ENCODE peak calls at places on chromosomes 5 and 9, in seven cellular contexts. One of them, this sample, is unnamed.

GRCh38 chr9:107478805-107479204 is 10.8 kb downstream of the KLF4 start:
- DNase-seq in esophagus squamous epithelium: no peak
- DNase-seq in PC-9: no peak
- DNase-seq in GM23338: no peak
- DNase-seq in uterus: no peak
- DNase-seq in breast epithelium: no peak
- DNase-seq in cardiac muscle cell: no peak
- DNase-seq in this sample: no peak

GRCh38 chr9:86794356-86795046 is 152.8 kb downstream of the GAS1 start:
- DNase-seq in breast epithelium: no peak
- DNase-seq in cardiac muscle cell: peak; percentile 91
- DNase-seq in GM23338: no peak
- DNase-seq in esophagus squamous epithelium: no peak
- DNase-seq in PC-9: no peak
- DNase-seq in uterus: peak; percentile 59
- DNase-seq in this sample: no peak

GRCh38 chr9:132748450-132748849 is 78.2 kb downstream of the GTF3C4 start:
- DNase-seq in uterus: no peak
- DNase-seq in esophagus squamous epithelium: no peak
- DNase-seq in cardiac muscle cell: peak; percentile 11
- DNase-seq in PC-9: no peak
- DNase-seq in GM23338: no peak
- DNase-seq in breast epithelium: no peak
- DNase-seq in this sample: no peak

GRCh38 chr5:147234825-147235635 is at the start of gene STK32A:
- DNase-seq in breast epithelium: no peak
- DNase-seq in cardiac muscle cell: peak; percentile 25
- DNase-seq in PC-9: no peak
- DNase-seq in uterus: peak; percentile 60
- DNase-seq in esophagus squamous epithelium: no peak
- DNase-seq in GM23338: peak; percentile 93
- DNase-seq in this sample: no peak

GRCh38 chr9:114594136-114594535 is 6.6 kb downstream of the ATP6V1G1 start:
- DNase-seq in uterus: no peak
- DNase-seq in PC-9: no peak
- DNase-seq in cardiac muscle cell: no peak
- DNase-seq in GM23338: no peak
- DNase-seq in esophagus squamous epithelium: no peak
- DNase-seq in breast epithelium: no peak
- DNase-seq in this sample: no peak

GRCh38 chr5:131538177-131538593 is 96.8 kb downstream of the RAPGEF6 start:
- DNase-seq in uterus: no peak
- DNase-seq in breast epithelium: no peak
- DNase-seq in PC-9: peak; percentile 89
- DNase-seq in cardiac muscle cell: peak; percentile 80
- DNase-seq in esophagus squamous epithelium: no peak
- DNase-seq in GM23338: no peak
- DNase-seq in this sample: no peak

GRCh38 chr5:132467292-132467984 is 23.1 kb downstream of the IRF1 start:
- DNase-seq in GM23338: no peak
- DNase-seq in esophagus squamous epithelium: no peak
- DNase-seq in cardiac muscle cell: no peak
- DNase-seq in PC-9: no peak
- DNase-seq in uterus: peak; percentile 9
- DNase-seq in breast epithelium: no peak
- DNase-seq in this sample: no peak

GRCh38 chr9:137423810-137424291 is 658 bp downstream of the NOXA1 start:
- DNase-seq in PC-9: peak; percentile 77
- DNase-seq in cardiac muscle cell: no peak
- DNase-seq in GM23338: peak; percentile 34
- DNase-seq in breast epithelium: no peak
- DNase-seq in uterus: peak; percentile 41
- DNase-seq in esophagus squamous epithelium: no peak
- DNase-seq in this sample: no peak

GRCh38 chr9:111985315-111985714 is 88.7 kb downstream of the UGCG start:
- DNase-seq in GM23338: no peak
- DNase-seq in esophagus squamous epithelium: no peak
- DNase-seq in cardiac muscle cell: no peak
- DNase-seq in uterus: no peak
- DNase-seq in PC-9: no peak
- DNase-seq in breast epithelium: no peak
- DNase-seq in this sample: no peak

GRCh38 chr5:168432903-168433302 is 53.4 kb upstream of the RARS1 start:
- DNase-seq in uterus: no peak
- DNase-seq in cardiac muscle cell: no peak
- DNase-seq in PC-9: no peak
- DNase-seq in GM23338: no peak
- DNase-seq in esophagus squamous epithelium: no peak
- DNase-seq in breast epithelium: no peak
- DNase-seq in this sample: no peak

GRCh38 chr5:168433982-168434381 is 52.3 kb upstream of the RARS1 start:
- DNase-seq in uterus: no peak
- DNase-seq in breast epithelium: no peak
- DNase-seq in GM23338: peak; percentile 19
- DNase-seq in PC-9: no peak
- DNase-seq in esophagus squamous epithelium: no peak
- DNase-seq in cardiac muscle cell: peak; percentile 37
- DNase-seq in this sample: no peak

GRCh38 chr5:168443533-168443932 is 42.7 kb upstream of the RARS1 start:
- DNase-seq in breast epithelium: no peak
- DNase-seq in uterus: no peak
- DNase-seq in cardiac muscle cell: peak; percentile 22
- DNase-seq in GM23338: no peak
- DNase-seq in esophagus squamous epithelium: no peak
- DNase-seq in PC-9: no peak
- DNase-seq in this sample: no peak

GRCh38 chr5:168434746-168435321 is 51.4 kb upstream of the RARS1 start:
- DNase-seq in esophagus squamous epithelium: no peak
- DNase-seq in cardiac muscle cell: no peak
- DNase-seq in PC-9: no peak
- DNase-seq in uterus: no peak
- DNase-seq in breast epithelium: no peak
- DNase-seq in GM23338: no peak
- DNase-seq in this sample: no peak

GRCh38 chr5:168438349-168438748 is 47.9 kb upstream of the RARS1 start:
- DNase-seq in GM23338: no peak
- DNase-seq in esophagus squamous epithelium: no peak
- DNase-seq in cardiac muscle cell: no peak
- DNase-seq in breast epithelium: no peak
- DNase-seq in PC-9: no peak
- DNase-seq in uterus: no peak
- DNase-seq in this sample: no peak
- TF ChIP-seq CTCF in GM23338: no peak
- TF ChIP-seq CTCF in esophagus squamous epithelium: no peak
- TF ChIP-seq CTCF in cardiac muscle cell: no peak
- TF ChIP-seq CTCF in breast epithelium: no peak
- TF ChIP-seq CTCF in PC-9: no peak
- TF ChIP-seq CTCF in uterus: no peak
- TF ChIP-seq CTCF in this sample: no peak

DNA sequence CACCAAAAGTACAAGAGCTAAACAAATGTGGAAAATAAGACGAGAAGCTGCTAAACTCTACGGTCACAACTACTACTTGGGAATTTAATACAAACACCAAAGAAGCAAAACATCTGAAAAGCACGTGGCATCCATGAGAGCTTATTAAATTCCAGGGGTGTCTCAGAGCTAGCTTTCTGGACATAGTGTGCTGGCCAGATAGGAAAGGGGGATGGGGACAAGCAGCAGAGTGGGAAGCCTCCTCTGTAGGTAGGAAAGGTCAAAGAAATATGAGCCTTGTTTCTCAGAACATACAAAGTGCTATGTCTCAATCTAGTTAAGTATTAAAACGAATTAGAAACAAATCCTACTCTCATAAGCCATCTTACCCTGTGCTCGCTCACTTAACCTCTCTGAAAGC is 51.3 kb upstream of the GOLPH3 start:
- DNase-seq in uterus: peak; percentile 37
- DNase-seq in breast epithelium: no peak
- DNase-seq in esophagus squamous epithelium: no peak
- DNase-seq in cardiac muscle cell: peak; percentile 44
- DNase-seq in PC-9: peak; percentile 33
- DNase-seq in GM23338: no peak
- DNase-seq in this sample: no peak
- H3K27ac ChIP-seq in uterus: peak overlapping the region; percentile 23
- H3K27ac ChIP-seq in breast epithelium: peak overlapping the region; percentile 60
- H3K27ac ChIP-seq in esophagus squamous epithelium: peak overlapping the region; percentile 61
- H3K27ac ChIP-seq in cardiac muscle cell: peak overlapping the region; percentile 87
- H3K27ac ChIP-seq in PC-9: peak overlapping the region; percentile 32
- H3K27ac ChIP-seq in GM23338: peak overlapping the region; percentile 68
- H3K27ac ChIP-seq in this sample: no peak overlapping the region

GRCh38 chr9:32525506-32525905 is 490 bp downstream of the RIGI start:
- DNase-seq in uterus: no peak
- DNase-seq in GM23338: no peak
- DNase-seq in cardiac muscle cell: peak; percentile 9
- DNase-seq in breast epithelium: no peak
- DNase-seq in PC-9: peak; percentile 39
- DNase-seq in esophagus squamous epithelium: no peak
- DNase-seq in this sample: no peak
- TF ChIP-seq CTCF in uterus: no peak
- TF ChIP-seq CTCF in GM23338: no peak
- TF ChIP-seq CTCF in cardiac muscle cell: no peak
- TF ChIP-seq CTCF in breast epithelium: no peak
- TF ChIP-seq CTCF in PC-9: no peak
- TF ChIP-seq CTCF in esophagus squamous epithelium: no peak
- TF ChIP-seq CTCF in this sample: no peak

GRCh38 chr5:145980718-145981117 is 44.3 kb downstream of the SH3RF2 start:
- DNase-seq in PC-9: no peak
- DNase-seq in esophagus squamous epithelium: no peak
- DNase-seq in uterus: no peak
- DNase-seq in breast epithelium: no peak
- DNase-seq in GM23338: peak; percentile 28
- DNase-seq in cardiac muscle cell: no peak
- DNase-seq in this sample: no peak
- H3K27ac ChIP-seq in PC-9: peak overlapping the region; percentile 57
- H3K27ac ChIP-seq in esophagus squamous epithelium: no peak overlapping the region
- H3K27ac ChIP-seq in uterus: no peak overlapping the region
- H3K27ac ChIP-seq in breast epithelium: no peak overlapping the region
- H3K27ac ChIP-seq in GM23338: no peak overlapping the region
- H3K27ac ChIP-seq in cardiac muscle cell: peak overlapping the region; percentile 87
- H3K27ac ChIP-seq in this sample: no peak overlapping the region

GRCh38 chr9:270657-271237 is 56.1 kb downstream of the DOCK8 start:
- DNase-seq in cardiac muscle cell: no peak
- DNase-seq in uterus: no peak
- DNase-seq in breast epithelium: no peak
- DNase-seq in PC-9: no peak
- DNase-seq in esophagus squamous epithelium: no peak
- DNase-seq in GM23338: no peak
- DNase-seq in this sample: no peak

GRCh38 chr9:278651-279050 is 64.0 kb downstream of the DOCK8 start:
- DNase-seq in cardiac muscle cell: no peak
- DNase-seq in uterus: no peak
- DNase-seq in esophagus squamous epithelium: no peak
- DNase-seq in GM23338: no peak
- DNase-seq in breast epithelium: no peak
- DNase-seq in PC-9: no peak
- DNase-seq in this sample: no peak

GRCh38 chr9:272251-273213 is 57.9 kb downstream of the DOCK8 start:
- DNase-seq in uterus: no peak
- DNase-seq in cardiac muscle cell: no peak
- DNase-seq in esophagus squamous epithelium: no peak
- DNase-seq in PC-9: no peak
- DNase-seq in GM23338: no peak
- DNase-seq in breast epithelium: no peak
- DNase-seq in this sample: no peak

GRCh38 chr9:277595-278330 is 63.1 kb downstream of the DOCK8 start:
- DNase-seq in breast epithelium: no peak
- DNase-seq in GM23338: no peak
- DNase-seq in uterus: no peak
- DNase-seq in PC-9: no peak
- DNase-seq in cardiac muscle cell: no peak
- DNase-seq in esophagus squamous epithelium: no peak
- DNase-seq in this sample: no peak

GRCh38 chr9:274101-274500 is 59.4 kb downstream of the DOCK8 start:
- DNase-seq in cardiac muscle cell: no peak
- DNase-seq in GM23338: no peak
- DNase-seq in breast epithelium: no peak
- DNase-seq in esophagus squamous epithelium: no peak
- DNase-seq in uterus: no peak
- DNase-seq in PC-9: no peak
- DNase-seq in this sample: no peak
- TF ChIP-seq CTCF in cardiac muscle cell: no peak
- TF ChIP-seq CTCF in GM23338: no peak
- TF ChIP-seq CTCF in breast epithelium: no peak
- TF ChIP-seq CTCF in esophagus squamous epithelium: no peak
- TF ChIP-seq CTCF in uterus: no peak
- TF ChIP-seq CTCF in PC-9: no peak
- TF ChIP-seq CTCF in this sample: no peak

GRCh38 chr9:4792572-4793411 is at the start of gene RCL1:
- DNase-seq in cardiac muscle cell: peak; percentile 97
- DNase-seq in breast epithelium: peak; percentile 93
- DNase-seq in esophagus squamous epithelium: peak; percentile 83
- DNase-seq in GM23338: peak; percentile 99
- DNase-seq in PC-9: peak; percentile 77
- DNase-seq in uterus: peak; percentile 97
- DNase-seq in this sample: peak; percentile 74
- H3K27ac ChIP-seq in cardiac muscle cell: peak within 1 kb of the TSS; percentile 86
- H3K27ac ChIP-seq in breast epithelium: peak within 1 kb of the TSS; percentile 89
- H3K27ac ChIP-seq in esophagus squamous epithelium: peak within 1 kb of the TSS; percentile 89
- H3K27ac ChIP-seq in GM23338: peak within 1 kb of the TSS; percentile 86
- H3K27ac ChIP-seq in PC-9: peak within 1 kb of the TSS; percentile 69
- H3K27ac ChIP-seq in uterus: peak within 1 kb of the TSS; percentile 62
- H3K27ac ChIP-seq in this sample: peak within 1 kb of the TSS; percentile 97

This sample was measured in thoracic aorta.